ENCODE peak calls at places on chromosomes 1 and 21, in ten cellular contexts. One of them, this sample, is unnamed.
A peak's percentile ranks its signal among the peaks of the same experiment; 100 is the strongest.

GRCh38 chr1:61083014-61083798 is 845 bp downstream of the NFIA start:
- DNase-seq in Peyer's patch: peak; percentile 51
- DNase-seq in choroid plexus epithelial cell: no peak
- DNase-seq in GM20000: peak; percentile 44
- DNase-seq in cardiac muscle cell: no peak
- DNase-seq in fibroblast of the aortic adventitia: no peak
- DNase-seq in tibial artery: no peak
- DNase-seq in HCT116: no peak
- DNase-seq in lower lobe of right lung: peak; percentile 61
- DNase-seq in HL-60: no peak
- DNase-seq in this sample: no peak

GRCh38 chr1:80083892-80084291 is 1077.4 kb upstream of the ADGRL4 start:
- DNase-seq in Peyer's patch: no peak
- DNase-seq in choroid plexus epithelial cell: no peak
- DNase-seq in GM20000: no peak
- DNase-seq in cardiac muscle cell: no peak
- DNase-seq in fibroblast of the aortic adventitia: no peak
- DNase-seq in tibial artery: no peak
- DNase-seq in HCT116: no peak
- DNase-seq in lower lobe of right lung: no peak
- DNase-seq in HL-60: no peak
- DNase-seq in this sample: no peak

GRCh38 chr21:17577701-17578100 is 35.0 kb downstream of the BTG3 start:
- DNase-seq in Peyer's patch: no peak
- DNase-seq in choroid plexus epithelial cell: no peak
- DNase-seq in GM20000: no peak
- DNase-seq in cardiac muscle cell: no peak
- DNase-seq in fibroblast of the aortic adventitia: no peak
- DNase-seq in tibial artery: no peak
- DNase-seq in HCT116: no peak
- DNase-seq in lower lobe of right lung: no peak
- DNase-seq in HL-60: no peak
- DNase-seq in this sample: no peak

GRCh38 chr1:224170748-224171478 is 12.1 kb upstream of the DEGS1 start:
- DNase-seq in Peyer's patch: peak; percentile 65
- DNase-seq in choroid plexus epithelial cell: peak; percentile 56
- DNase-seq in GM20000: no peak
- DNase-seq in cardiac muscle cell: peak; percentile 42
- DNase-seq in fibroblast of the aortic adventitia: peak; percentile 16
- DNase-seq in tibial artery: no peak
- DNase-seq in HCT116: no peak
- DNase-seq in lower lobe of right lung: peak; percentile 66
- DNase-seq in HL-60: peak; percentile 79
- DNase-seq in this sample: no peak

GRCh38 chr1:232591344-232591743 is 38.6 kb downstream of the SIPA1L2 start:
- DNase-seq in Peyer's patch: no peak
- DNase-seq in choroid plexus epithelial cell: no peak
- DNase-seq in GM20000: no peak
- DNase-seq in cardiac muscle cell: no peak
- DNase-seq in fibroblast of the aortic adventitia: no peak
- DNase-seq in tibial artery: no peak
- DNase-seq in HCT116: no peak
- DNase-seq in lower lobe of right lung: no peak
- DNase-seq in HL-60: no peak
- DNase-seq in this sample: no peak

GRCh38 chr1:227730630-227731151 is 4.4 kb downstream of the JMJD4 start:
- DNase-seq in Peyer's patch: no peak
- DNase-seq in choroid plexus epithelial cell: no peak
- DNase-seq in GM20000: no peak
- DNase-seq in cardiac muscle cell: no peak
- DNase-seq in fibroblast of the aortic adventitia: no peak
- DNase-seq in tibial artery: peak; percentile 21
- DNase-seq in HCT116: no peak
- DNase-seq in lower lobe of right lung: peak; percentile 45
- DNase-seq in HL-60: no peak
- DNase-seq in this sample: no peak

GRCh38 chr1:66761273-66761672 is 9.0 kb downstream of the DYNLT5 start:
- DNase-seq in Peyer's patch: no peak
- DNase-seq in choroid plexus epithelial cell: peak; percentile 61
- DNase-seq in GM20000: no peak
- DNase-seq in cardiac muscle cell: peak; percentile 57
- DNase-seq in fibroblast of the aortic adventitia: peak; percentile 25
- DNase-seq in tibial artery: no peak
- DNase-seq in HCT116: no peak
- DNase-seq in lower lobe of right lung: no peak
- DNase-seq in HL-60: peak; percentile 11
- DNase-seq in this sample: no peak

GRCh38 chr1:51946300-51946699 is 44.2 kb downstream of the RAB3B start:
- DNase-seq in Peyer's patch: no peak
- DNase-seq in choroid plexus epithelial cell: peak; percentile 26
- DNase-seq in GM20000: no peak
- DNase-seq in cardiac muscle cell: no peak
- DNase-seq in fibroblast of the aortic adventitia: peak; percentile 50
- DNase-seq in tibial artery: no peak
- DNase-seq in HCT116: no peak
- DNase-seq in lower lobe of right lung: no peak
- DNase-seq in HL-60: no peak
- DNase-seq in this sample: no peak

GRCh38 chr1:3275471-3276340 is 178.8 kb upstream of the ARHGEF16 start:
- DNase-seq in Peyer's patch: no peak
- DNase-seq in choroid plexus epithelial cell: peak; percentile 32
- DNase-seq in GM20000: no peak
- DNase-seq in cardiac muscle cell: no peak
- DNase-seq in fibroblast of the aortic adventitia: peak; percentile 10
- DNase-seq in tibial artery: peak; percentile 51
- DNase-seq in HCT116: no peak
- DNase-seq in lower lobe of right lung: no peak
- DNase-seq in HL-60: no peak
- DNase-seq in this sample: no peak

GRCh38 chr21:33105088-33105487 is 35.1 kb downstream of the OLIG1 start:
- DNase-seq in Peyer's patch: no peak
- DNase-seq in choroid plexus epithelial cell: no peak
- DNase-seq in GM20000: no peak
- DNase-seq in cardiac muscle cell: no peak
- DNase-seq in fibroblast of the aortic adventitia: no peak
- DNase-seq in tibial artery: no peak
- DNase-seq in HCT116: no peak
- DNase-seq in lower lobe of right lung: no peak
- DNase-seq in HL-60: no peak
- DNase-seq in this sample: no peak

GRCh38 chr1:30753660-30754123 is 3.9 kb downstream of the LAPTM5 start:
- DNase-seq in Peyer's patch: peak; percentile 72
- DNase-seq in choroid plexus epithelial cell: no peak
- DNase-seq in GM20000: no peak
- DNase-seq in cardiac muscle cell: no peak
- DNase-seq in fibroblast of the aortic adventitia: no peak
- DNase-seq in tibial artery: no peak
- DNase-seq in HCT116: no peak
- DNase-seq in lower lobe of right lung: no peak
- DNase-seq in HL-60: peak; percentile 80
- DNase-seq in this sample: no peak

GRCh38 chr1:53559391-53559815 is 100.2 kb downstream of the DMRTB1 start:
- DNase-seq in Peyer's patch: peak; percentile 32
- DNase-seq in choroid plexus epithelial cell: no peak
- DNase-seq in GM20000: no peak
- DNase-seq in cardiac muscle cell: no peak
- DNase-seq in fibroblast of the aortic adventitia: no peak
- DNase-seq in tibial artery: peak; percentile 11
- DNase-seq in HCT116: no peak
- DNase-seq in lower lobe of right lung: peak; percentile 24
- DNase-seq in HL-60: no peak
- DNase-seq in this sample: no peak

DNA sequence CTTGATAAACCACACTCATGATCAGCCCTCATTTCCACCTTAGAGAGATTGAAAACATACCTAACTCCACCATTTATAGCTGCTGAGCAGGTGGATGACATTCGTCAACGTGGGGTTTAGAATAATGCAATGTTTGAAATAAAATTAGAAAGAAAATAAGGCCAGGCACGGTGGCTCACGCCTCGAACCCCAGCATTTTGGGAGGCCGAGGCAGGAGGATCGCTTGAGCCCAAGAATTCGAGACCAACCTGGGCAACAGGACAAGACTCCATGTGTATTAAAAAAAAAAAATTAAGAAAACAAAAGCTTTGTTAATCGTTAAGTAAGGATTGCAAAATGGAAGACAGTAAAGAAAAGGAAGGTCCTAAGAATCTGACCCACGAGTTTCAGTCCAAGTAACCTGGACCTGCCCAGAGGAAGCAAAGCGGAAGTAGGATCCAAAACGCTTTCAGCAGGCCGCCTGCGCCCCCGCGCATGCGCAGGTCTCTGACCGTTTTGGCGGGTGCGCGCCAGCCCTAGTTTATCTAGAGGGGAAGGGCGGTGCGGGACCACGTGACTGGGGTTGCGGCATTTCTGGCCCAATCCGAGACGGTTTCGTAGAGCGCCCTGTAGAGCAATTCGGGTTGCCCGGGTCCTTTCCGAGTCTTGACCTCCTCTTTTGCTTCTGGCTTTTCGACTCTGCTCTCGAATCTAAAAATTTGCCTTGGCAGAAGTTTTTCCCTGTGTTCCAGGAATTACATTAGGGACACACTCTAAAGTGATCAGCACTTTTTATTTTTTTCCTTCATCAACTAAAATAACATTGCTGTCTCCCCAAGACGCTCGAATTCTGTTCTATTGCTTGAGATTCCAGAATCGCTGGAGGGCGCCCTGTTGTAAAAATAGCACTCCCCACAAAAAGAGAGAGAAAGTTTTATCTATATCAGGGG is 22.5 kb downstream of the ANP32E start:
- DNase-seq in Peyer's patch: peak; percentile 98
- DNase-seq in choroid plexus epithelial cell: peak; percentile 95
- DNase-seq in GM20000: peak; percentile 91
- DNase-seq in cardiac muscle cell: peak; percentile 97
- DNase-seq in fibroblast of the aortic adventitia: peak; percentile 94
- DNase-seq in tibial artery: peak; percentile 95
- DNase-seq in HCT116: no peak
- DNase-seq in lower lobe of right lung: peak; percentile 98
- DNase-seq in HL-60: peak; percentile 97
- DNase-seq in this sample: peak; percentile 92
- TF ChIP-seq CTCF in Peyer's patch: no peak
- TF ChIP-seq CTCF in choroid plexus epithelial cell: peak; percentile 49
- TF ChIP-seq CTCF in GM20000: no peak
- TF ChIP-seq CTCF in cardiac muscle cell: peak; percentile 59
- TF ChIP-seq CTCF in fibroblast of the aortic adventitia: peak; percentile 25
- TF ChIP-seq CTCF in tibial artery: no peak
- TF ChIP-seq CTCF in HCT116: no peak
- TF ChIP-seq CTCF in lower lobe of right lung: peak; percentile 37
- TF ChIP-seq CTCF in HL-60: peak; percentile 6
- TF ChIP-seq CTCF in this sample: peak; percentile 54

GRCh38 chr1:186680031-186681012 is at the start of gene PTGS2:
- DNase-seq in Peyer's patch: peak; percentile 79
- DNase-seq in choroid plexus epithelial cell: peak; percentile 98
- DNase-seq in GM20000: peak; percentile 79
- DNase-seq in cardiac muscle cell: peak; percentile 98
- DNase-seq in fibroblast of the aortic adventitia: peak; percentile 98
- DNase-seq in tibial artery: peak; percentile 88
- DNase-seq in HCT116: peak; percentile 84
- DNase-seq in lower lobe of right lung: peak; percentile 91
- DNase-seq in HL-60: peak; percentile 90
- DNase-seq in this sample: peak; percentile 82
- TF ChIP-seq CTCF in Peyer's patch: no peak
- TF ChIP-seq CTCF in choroid plexus epithelial cell: peak; percentile 72
- TF ChIP-seq CTCF in GM20000: no peak
- TF ChIP-seq CTCF in cardiac muscle cell: peak; percentile 69
- TF ChIP-seq CTCF in fibroblast of the aortic adventitia: peak; percentile 69
- TF ChIP-seq CTCF in tibial artery: peak; percentile 44
- TF ChIP-seq CTCF in HCT116: peak; percentile 59
- TF ChIP-seq CTCF in lower lobe of right lung: peak; percentile 56
- TF ChIP-seq CTCF in HL-60: peak; percentile 54
- TF ChIP-seq CTCF in this sample: peak; percentile 64

DNA sequence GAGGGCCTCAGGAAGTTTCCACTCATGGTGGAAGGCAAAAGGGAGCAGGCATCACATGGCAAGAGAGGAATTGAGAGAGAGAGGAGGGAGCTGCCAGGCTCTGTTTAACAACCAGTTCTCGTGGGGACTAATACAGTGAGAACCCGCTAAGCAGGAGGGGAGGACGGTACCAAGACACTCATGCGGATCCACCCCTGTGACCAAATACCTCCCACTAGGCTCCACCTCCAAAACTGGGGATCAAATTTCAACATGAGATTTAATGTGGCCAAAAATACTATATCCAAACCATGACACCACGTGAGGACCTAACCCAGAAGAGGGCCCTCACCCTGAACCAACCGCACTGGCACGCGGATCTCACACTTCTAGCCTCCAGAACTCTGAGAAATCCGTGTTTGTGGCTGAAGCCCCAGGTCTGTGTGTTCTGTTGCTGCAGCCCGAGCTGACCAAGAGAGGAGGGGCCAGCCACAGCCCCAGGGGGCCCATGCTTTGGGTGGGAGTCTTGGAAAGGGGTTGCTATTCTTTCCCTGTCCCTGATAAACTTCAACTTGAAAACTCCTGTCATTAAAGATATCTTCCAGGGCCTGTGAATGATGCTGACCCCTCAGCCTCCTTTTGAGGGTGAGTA is 32.0 kb downstream of the TRIM67 start:
- DNase-seq in Peyer's patch: no peak
- DNase-seq in choroid plexus epithelial cell: no peak
- DNase-seq in GM20000: no peak
- DNase-seq in cardiac muscle cell: no peak
- DNase-seq in fibroblast of the aortic adventitia: no peak
- DNase-seq in tibial artery: no peak
- DNase-seq in HCT116: no peak
- DNase-seq in lower lobe of right lung: no peak
- DNase-seq in HL-60: no peak
- DNase-seq in this sample: no peak
- TF ChIP-seq CTCF in Peyer's patch: no peak
- TF ChIP-seq CTCF in choroid plexus epithelial cell: no peak
- TF ChIP-seq CTCF in GM20000: no peak
- TF ChIP-seq CTCF in cardiac muscle cell: no peak
- TF ChIP-seq CTCF in fibroblast of the aortic adventitia: no peak
- TF ChIP-seq CTCF in tibial artery: no peak
- TF ChIP-seq CTCF in HCT116: no peak
- TF ChIP-seq CTCF in lower lobe of right lung: no peak
- TF ChIP-seq CTCF in HL-60: no peak
- TF ChIP-seq CTCF in this sample: no peak

DNA sequence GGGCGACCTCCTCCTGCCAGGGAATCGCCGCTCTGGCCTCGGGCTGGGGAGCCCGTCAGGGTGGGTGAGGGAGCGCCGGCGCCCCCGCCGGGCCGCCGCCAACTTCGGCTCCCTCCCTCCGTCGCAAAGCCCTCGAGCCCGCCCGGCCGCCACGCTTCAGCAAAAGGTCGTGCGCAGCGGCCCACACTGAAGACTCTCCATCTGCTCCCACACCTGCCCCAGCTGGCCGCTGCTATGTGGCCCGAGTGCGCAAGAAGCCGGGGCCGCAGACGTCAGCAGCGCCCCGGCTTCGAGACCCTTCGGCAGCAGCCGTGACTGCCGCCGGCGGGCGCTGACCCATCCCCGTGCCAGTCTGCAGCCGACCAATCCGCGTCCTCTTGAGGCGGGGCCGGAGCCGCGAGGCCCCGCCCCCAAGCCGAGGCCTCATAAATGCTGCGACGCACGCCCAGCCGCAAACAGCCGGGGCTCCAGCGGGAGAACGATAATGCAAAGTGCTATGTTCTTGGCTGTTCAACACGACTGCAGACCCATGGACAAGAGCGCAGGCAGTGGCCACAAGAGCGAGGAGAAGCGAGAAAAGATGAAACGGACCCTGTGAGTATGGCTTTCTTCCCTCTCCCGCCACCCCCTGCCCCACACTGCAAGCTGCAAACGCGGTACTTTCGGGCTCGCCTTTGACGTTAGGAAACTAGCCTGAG is at the start of gene RGS2:
- DNase-seq in Peyer's patch: peak; percentile 97
- DNase-seq in choroid plexus epithelial cell: peak; percentile 97
- DNase-seq in GM20000: peak; percentile 93
- DNase-seq in cardiac muscle cell: peak; percentile 97
- DNase-seq in fibroblast of the aortic adventitia: peak; percentile 92
- DNase-seq in tibial artery: peak; percentile 89
- DNase-seq in HCT116: peak; percentile 77
- DNase-seq in lower lobe of right lung: peak; percentile 94
- DNase-seq in HL-60: peak; percentile 81
- DNase-seq in this sample: peak; percentile 90
- TF ChIP-seq CTCF in Peyer's patch: no peak
- TF ChIP-seq CTCF in choroid plexus epithelial cell: no peak
- TF ChIP-seq CTCF in GM20000: peak; percentile 6
- TF ChIP-seq CTCF in cardiac muscle cell: no peak
- TF ChIP-seq CTCF in fibroblast of the aortic adventitia: no peak
- TF ChIP-seq CTCF in tibial artery: no peak
- TF ChIP-seq CTCF in HCT116: peak; percentile 37
- TF ChIP-seq CTCF in lower lobe of right lung: peak; percentile 38
- TF ChIP-seq CTCF in HL-60: no peak
- TF ChIP-seq CTCF in this sample: no peak